ENCODE peak calls at places on chromosomes 5 and 9, in five cellular contexts. L is OCI-LY7, D is PC-3, R is GM23248, P is hepatocyte. T is an unnamed sample.

GRCh38 chr5:111984044-111984443 is 227.1 kb upstream of the NREP start:
- DNase-seq in P (no peak), D (peak; percentile 85), L (no peak), R (peak; percentile 92), T (no peak)

GRCh38 chr5:102971693-102972293 is 148.1 kb downstream of the GIN1 start:
- DNase-seq in R (peak; percentile 80), P (peak; percentile 28), D (peak; percentile 70), L (peak; percentile 5), T (peak; percentile 26)

GRCh38 chr5:145962001-145962400 is 25.6 kb downstream of the SH3RF2 start:
- DNase-seq in D (no peak), P (no peak), L (no peak), R (no peak), T (no peak)

GRCh38 chr5:53749611-53750010 is 189.2 kb downstream of the NDUFS4 start:
- DNase-seq in D (no peak), L (no peak), R (peak; percentile 10), P (no peak), T (no peak)

GRCh38 chr9:35980289-35981011 is 22.5 kb upstream of the OR2S2 start:
- DNase-seq in R (no peak), P (no peak), L (no peak), D (no peak), T (no peak)

GRCh38 chr5:165370772-165371171 is 1865.4 kb downstream of the MAT2B start:
- DNase-seq in R (no peak), P (no peak), D (peak; percentile 13), L (no peak), T (no peak)

GRCh38 chr9:71096431-71097108 is 24.9 kb downstream of the TRPM3 start:
- DNase-seq in R (no peak), L (no peak), D (no peak), P (peak; percentile 51), T (no peak)

GRCh38 chr9:84939766-84940165 is 270.2 kb downstream of the NTRK2 start:
- DNase-seq in R (peak; percentile 41), L (no peak), P (no peak), D (no peak), T (no peak)

GRCh38 chr5:68534131-68534940 is 318.8 kb downstream of the PIK3R1 start:
- DNase-seq in D (peak; percentile 33), R (peak; percentile 64), P (peak; percentile 23), L (no peak), T (no peak)

GRCh38 chr9:70222354-70222753 is 36.4 kb upstream of the SMC5 start:
- DNase-seq in P (no peak), R (peak; percentile 45), L (no peak), D (no peak), T (no peak)

GRCh38 chr9:4986291-4986690 is 1.2 kb downstream of the JAK2 start:
- DNase-seq in L (peak; percentile 11), D (no peak), P (no peak), R (no peak), T (no peak)

GRCh38 chr5:10828241-10828640 is 67.2 kb upstream of the DAP start:
- DNase-seq in D (peak; percentile 14), L (no peak), R (peak; percentile 60), P (no peak), T (no peak)

GRCh38 chr9:108671156-108671555 is 184.6 kb downstream of the ACTL7B start:
- DNase-seq in L (no peak), R (peak; percentile 65), D (peak; percentile 59), P (no peak), T (peak; percentile 33)

GRCh38 chr5:1037123-1037670 is 28.6 kb downstream of the NKD2 start:
- DNase-seq in D (no peak), P (no peak), L (no peak), R (no peak), T (no peak)

GRCh38 chr9:135105211-135105745 is 17.8 kb downstream of the OLFM1 start:
- DNase-seq in L (no peak), R (no peak), P (no peak), D (no peak), T (no peak)

GRCh38 chr5:4335078-4335477 is 739.4 kb downstream of the IRX1 start:
- DNase-seq in P (no peak), L (no peak), R (no peak), D (no peak), T (no peak)

GRCh38 chr9:113542741-113543140 is 79.2 kb downstream of the RGS3 start:
- DNase-seq in R (no peak), P (no peak), L (no peak), D (no peak), T (no peak)

GRCh38 chr5:107134931-107135330 is 535.8 kb downstream of the EFNA5 start:
- DNase-seq in D (peak; percentile 6), P (no peak), R (no peak), L (no peak), T (no peak)

GRCh38 chr9:34334916-34335315 is 5.5 kb downstream of the NUDT2 start:
- DNase-seq in P (no peak), L (no peak), R (no peak), D (no peak), T (no peak)

GRCh38 chr5:154654484-154655375 is 100.4 kb upstream of the LARP1 start:
- DNase-seq in R (peak; percentile 58), D (no peak), P (no peak), L (no peak), T (no peak)

GRCh38 chr9:21810388-21810787 is 8.0 kb downstream of the MTAP start:
- DNase-seq in D (no peak), R (peak; percentile 81), P (no peak), L (no peak), T (no peak)

GRCh38 chr5:107476783-107477182 is 194.0 kb downstream of the EFNA5 start:
- DNase-seq in P (peak; percentile 30), R (no peak), D (no peak), L (peak; percentile 71), T (no peak)

GRCh38 chr5:132445930-132446329 is 44.6 kb downstream of the IRF1 start:
- DNase-seq in P (no peak), L (no peak), R (no peak), D (no peak), T (no peak)

GRCh38 chr5:59485629-59486439 is 407.7 kb downstream of the PDE4D start:
- DNase-seq in R (peak; percentile 8), L (no peak), P (no peak), D (no peak), T (no peak)

GRCh38 chr9:15249042-15249818 is 57.8 kb downstream of the TTC39B start:
- DNase-seq in R (peak; percentile 77), L (no peak), P (no peak), D (no peak), T (no peak)

GRCh38 chr9:82532504-82532903 is 530.4 kb downstream of the RASEF start:
- DNase-seq in P (no peak), R (peak; percentile 8), L (no peak), D (peak; percentile 7), T (no peak)

DNA sequence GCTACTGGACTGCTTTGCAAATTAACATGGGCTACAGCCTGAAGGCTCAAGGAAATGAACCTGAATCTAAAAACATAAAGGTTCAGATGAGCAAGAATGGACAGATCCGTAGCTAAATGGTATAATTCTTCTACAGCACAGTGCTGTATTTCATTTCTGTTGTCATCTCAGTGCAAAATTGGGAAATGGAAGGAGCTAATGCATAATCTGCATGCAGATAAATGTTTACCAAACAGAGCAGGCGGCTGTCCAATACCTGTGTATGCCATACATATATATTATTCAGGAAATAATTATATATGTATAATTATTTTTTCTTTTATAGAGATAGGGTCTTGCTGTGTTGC is 4.3 kb upstream of the HSPA9 start:
- DNase-seq in L (no peak), D (no peak), P (no peak), R (no peak), T (no peak)
- TF ChIP-seq EZH2phosphoT487 in L (no peak), D (no peak), P (no peak), R (no peak), T (no peak)

GRCh38 chr9:101578378-101578777 is 16.4 kb downstream of the PPP3R2 start:
- DNase-seq in D (no peak), R (no peak), P (no peak), L (no peak), T (no peak)

GRCh38 chr9:101586651-101587050 is 8.1 kb downstream of the PPP3R2 start:
- DNase-seq in L (no peak), D (no peak), R (no peak), P (no peak), T (no peak)

GRCh38 chr9:101580076-101580475 is 14.7 kb downstream of the PPP3R2 start:
- DNase-seq in L (no peak), R (no peak), P (no peak), D (no peak), T (no peak)

GRCh38 chr9:101585740-101586139 is 9.0 kb downstream of the PPP3R2 start:
- DNase-seq in L (no peak), P (no peak), D (no peak), R (no peak), T (no peak)

GRCh38 chr9:101582593-101582992 is 12.2 kb downstream of the PPP3R2 start:
- DNase-seq in R (peak; percentile 89), D (peak; percentile 39), P (no peak), L (no peak), T (no peak)
- TF ChIP-seq EZH2phosphoT487 in R (no peak), D (no peak), P (no peak), L (no peak), T (no peak)

GRCh38 chr5:149935431-149935901 is 9.1 kb downstream of the PDE6A start:
- DNase-seq in D (no peak), P (no peak), L (no peak), R (no peak), T (no peak)
- TF ChIP-seq EZH2phosphoT487 in D (no peak), P (no peak), L (no peak), R (no peak), T (no peak)

DNA sequence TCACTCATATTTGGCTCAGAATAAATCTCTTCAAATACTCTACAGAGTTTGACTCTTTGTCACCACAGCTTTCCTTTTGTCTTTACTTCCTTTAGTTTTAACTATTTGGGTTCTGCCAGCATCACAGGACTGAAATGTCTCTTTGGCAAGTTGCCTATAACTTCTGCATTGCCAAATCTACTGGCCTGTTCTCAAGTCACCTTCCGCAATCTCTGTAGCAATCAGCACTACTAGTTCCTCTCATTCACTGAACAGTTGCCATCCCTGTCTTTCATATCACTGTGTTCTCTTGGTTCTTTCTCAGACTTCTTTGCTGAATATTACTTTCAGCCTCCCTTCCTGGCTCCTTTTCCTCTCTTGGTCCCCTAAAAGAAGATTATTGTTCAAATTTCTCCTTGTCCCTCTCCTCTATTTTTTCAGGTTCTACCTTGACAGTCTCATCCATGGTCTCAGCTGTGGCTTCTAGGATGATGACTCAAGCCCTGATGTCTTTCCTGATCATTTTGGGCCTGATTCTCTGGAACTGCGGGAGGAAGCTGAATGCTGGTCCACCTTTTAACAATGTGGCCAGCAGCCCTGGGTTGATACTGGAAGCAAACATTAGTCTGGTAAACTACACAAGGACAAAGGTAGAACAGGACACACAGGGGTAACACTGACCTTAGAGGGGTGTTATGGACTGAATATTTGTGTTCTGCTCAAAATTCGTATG is 44.0 kb upstream of the LIFR start:
- DNase-seq in R (no peak), P (no peak), L (no peak), D (peak; percentile 63), T (no peak)
- TF ChIP-seq EZH2phosphoT487 in R (no peak), P (no peak), L (no peak), D (no peak), T (no peak)

DNA sequence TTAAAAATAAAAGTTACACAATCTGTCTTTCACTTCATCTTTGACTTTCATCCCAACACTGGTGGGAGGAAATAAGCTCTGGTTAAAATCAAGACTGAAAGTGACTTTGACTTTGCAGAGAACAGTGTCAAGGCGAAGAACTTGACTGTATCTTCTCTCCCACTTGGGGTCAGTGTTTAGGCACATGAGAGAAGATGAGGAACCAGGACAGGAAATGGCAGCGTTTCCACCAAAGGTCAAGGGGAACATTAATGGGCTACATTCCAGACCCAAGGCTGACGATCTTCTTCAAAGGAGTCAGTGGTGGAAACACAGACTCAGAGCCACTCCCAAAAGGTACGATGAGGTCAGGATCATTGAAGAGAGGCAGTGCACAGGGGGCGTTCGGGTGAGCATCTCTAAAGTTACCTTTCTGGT is 409.5 kb downstream of the ARHGEF28 start:
- DNase-seq in D (peak; percentile 64), R (peak; percentile 72), P (peak; percentile 62), L (peak; percentile 35), T (peak; percentile 36)
- TF ChIP-seq EZH2phosphoT487 in D (no peak), R (no peak), P (no peak), L (no peak), T (no peak)

T was measured in HCT116.